ENCODE peak calls at places on chromosomes 1 and 21, in six cellular contexts. S, Q, A, W, N and Y are unnamed samples.

GRCh38 chr1:46719689-46720088 is 775 bp upstream of the EFCAB14 start:
- DNase-seq in S (no peak), Q (no peak), A (no peak), W (peak; percentile 81), N (peak; percentile 24), Y (peak; percentile 26)

GRCh38 chr1:90405726-90406125 is 311.4 kb downstream of the BARHL2 start:
- DNase-seq in S (no peak), Q (no peak), A (no peak), W (no peak), N (no peak), Y (no peak)

GRCh38 chr1:39735731-39736130 is 3.0 kb upstream of the PPIE start:
- DNase-seq in S (no peak), Q (no peak), A (no peak), W (no peak), N (no peak), Y (no peak)

GRCh38 chr1:218460367-218460766 is 115.2 kb downstream of the TGFB2 start:
- DNase-seq in S (no peak), Q (peak; percentile 61), A (no peak), W (no peak), N (no peak), Y (no peak)

GRCh38 chr1:7469255-7469938 is 301.7 kb upstream of the VAMP3 start:
- DNase-seq in S (no peak), Q (no peak), A (no peak), W (no peak), N (no peak), Y (no peak)

GRCh38 chr1:109299087-109299983 is 7.5 kb downstream of the MYBPHL start:
- DNase-seq in S (no peak), Q (peak; percentile 97), A (no peak), W (no peak), N (no peak), Y (peak; percentile 30)

GRCh38 chr1:61781151-61781550 is 38.9 kb downstream of the PATJ start:
- DNase-seq in S (peak; percentile 6), Q (no peak), A (no peak), W (no peak), N (no peak), Y (no peak)

GRCh38 chr1:54567961-54568360 is 19.9 kb downstream of the ACOT11 start:
- DNase-seq in S (peak; percentile 79), Q (peak; percentile 20), A (no peak), W (no peak), N (no peak), Y (no peak)

GRCh38 chr1:243325305-243325890 is 69.6 kb downstream of the SDCCAG8 start:
- DNase-seq in S (peak; percentile 68), Q (peak; percentile 82), A (peak; percentile 38), W (no peak), N (no peak), Y (peak; percentile 22)

GRCh38 chr1:114015075-114015474 is 35.8 kb downstream of the OLFML3 start:
- DNase-seq in S (no peak), Q (no peak), A (peak; percentile 45), W (no peak), N (no peak), Y (no peak)

GRCh38 chr1:209775634-209776033 is 8.7 kb downstream of the C1orf74 start:
- DNase-seq in S (no peak), Q (no peak), A (no peak), W (no peak), N (no peak), Y (no peak)

GRCh38 chr1:23079025-23079424 is 59.8 kb downstream of the KDM1A start:
- DNase-seq in S (no peak), Q (no peak), A (no peak), W (no peak), N (no peak), Y (peak; percentile 48)

GRCh38 chr1:56557746-56558145 is 21.6 kb downstream of the PLPP3 start:
- DNase-seq in S (peak; percentile 2), Q (no peak), A (no peak), W (no peak), N (no peak), Y (no peak)

GRCh38 chr1:163813251-163813650 is 491.5 kb downstream of the NUF2 start:
- DNase-seq in S (no peak), Q (no peak), A (no peak), W (no peak), N (no peak), Y (no peak)

DNA sequence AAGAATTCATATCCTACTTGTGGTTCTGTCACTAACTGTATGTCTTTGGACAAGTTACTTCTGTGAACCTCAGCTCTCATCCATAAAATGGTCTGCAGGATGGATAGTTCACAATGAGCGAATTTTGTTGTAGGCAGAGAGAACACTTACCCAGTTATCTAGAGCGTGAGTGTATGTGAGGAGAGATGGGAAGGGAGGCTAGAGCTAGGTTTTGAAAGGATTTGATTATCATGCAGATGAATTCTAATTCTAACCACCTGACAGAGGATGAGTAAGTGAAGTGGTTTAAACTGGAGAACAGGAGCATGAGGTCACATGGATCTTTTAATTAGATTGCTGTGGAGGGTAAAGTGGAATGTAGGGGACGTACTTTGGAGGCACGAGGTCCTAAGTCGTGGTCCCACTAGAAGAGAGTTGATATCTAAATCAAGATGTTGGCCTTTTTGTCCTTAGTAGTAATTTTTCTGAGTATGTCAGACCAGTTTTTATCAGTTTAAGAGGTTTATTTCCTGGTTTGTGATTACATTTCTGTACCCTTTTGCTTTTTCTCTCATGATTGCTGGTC is 5.0 kb downstream of the SUCO start:
- DNase-seq in S (no peak), Q (no peak), A (no peak), W (no peak), N (no peak), Y (no peak)
- TF ChIP-seq CTCF in S (no peak), Q (no peak), A (no peak), W (no peak), N (no peak), Y (no peak)

GRCh38 chr1:233636503-233636877 is 22.6 kb downstream of the KCNK1 start:
- DNase-seq in S (no peak), Q (no peak), A (no peak), W (no peak), N (no peak), Y (no peak)

GRCh38 chr1:233638513-233638912 is 24.6 kb downstream of the KCNK1 start:
- DNase-seq in S (no peak), Q (no peak), A (no peak), W (no peak), N (no peak), Y (no peak)

GRCh38 chr1:233639611-233640010 is 25.7 kb downstream of the KCNK1 start:
- DNase-seq in S (no peak), Q (peak; percentile 9), A (no peak), W (no peak), N (no peak), Y (no peak)

GRCh38 chr1:233632436-233632835 is 18.5 kb downstream of the KCNK1 start:
- DNase-seq in S (no peak), Q (no peak), A (no peak), W (no peak), N (no peak), Y (no peak)

DNA sequence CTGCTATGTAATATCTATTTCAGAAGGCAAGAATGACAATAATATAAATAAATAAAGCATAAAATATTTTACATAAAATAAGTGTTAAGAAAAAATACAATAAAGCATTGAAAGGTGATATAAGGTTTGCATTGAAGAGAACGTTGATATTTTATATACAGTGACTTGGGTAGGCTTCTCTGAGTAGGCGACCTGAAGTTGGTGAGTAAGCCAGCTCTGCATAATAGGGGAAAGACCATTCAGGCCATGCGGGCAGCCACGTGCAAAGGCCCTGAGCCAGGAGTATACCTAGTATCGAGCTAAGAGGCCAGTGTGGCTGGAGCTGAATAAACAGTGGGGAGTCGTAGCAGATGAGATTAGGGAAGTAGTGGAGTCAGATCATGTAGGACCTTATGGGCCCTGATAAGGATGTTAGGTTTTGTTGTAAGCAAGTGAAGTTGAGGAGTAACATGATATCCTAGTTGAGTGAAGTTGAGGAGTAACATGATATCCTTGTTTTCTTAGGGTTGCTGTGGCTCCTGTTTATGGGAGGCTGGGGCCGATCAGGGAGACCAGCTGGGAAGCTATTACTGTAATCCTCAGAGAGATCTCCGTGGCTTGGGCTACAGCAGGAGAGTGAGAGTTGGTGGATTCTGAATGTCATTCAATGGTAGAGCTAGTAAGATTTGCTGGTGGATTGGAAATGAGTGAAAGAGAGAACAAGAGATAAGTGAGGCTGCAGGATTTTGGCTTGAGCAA is 22.0 kb downstream of the KCNK1 start:
- DNase-seq in S (no peak), Q (peak; percentile 62), A (peak; percentile 40), W (peak; percentile 81), N (no peak), Y (no peak)
- TF ChIP-seq POLR2A in S (no peak), Q (no peak), A (no peak), W (no peak), N (no peak), Y (no peak)

GRCh38 chr1:152112101-152112884 is 3.0 kb downstream of the TCHH start:
- DNase-seq in S (no peak), Q (peak; percentile 7), A (no peak), W (no peak), N (no peak), Y (no peak)
- H3K4me3 ChIP-seq in S (no peak overlapping the region), Q (no peak overlapping the region), A (no peak overlapping the region), W (peak overlapping the region; percentile 64), N (no peak overlapping the region), Y (peak overlapping the region; percentile 12)

DNA sequence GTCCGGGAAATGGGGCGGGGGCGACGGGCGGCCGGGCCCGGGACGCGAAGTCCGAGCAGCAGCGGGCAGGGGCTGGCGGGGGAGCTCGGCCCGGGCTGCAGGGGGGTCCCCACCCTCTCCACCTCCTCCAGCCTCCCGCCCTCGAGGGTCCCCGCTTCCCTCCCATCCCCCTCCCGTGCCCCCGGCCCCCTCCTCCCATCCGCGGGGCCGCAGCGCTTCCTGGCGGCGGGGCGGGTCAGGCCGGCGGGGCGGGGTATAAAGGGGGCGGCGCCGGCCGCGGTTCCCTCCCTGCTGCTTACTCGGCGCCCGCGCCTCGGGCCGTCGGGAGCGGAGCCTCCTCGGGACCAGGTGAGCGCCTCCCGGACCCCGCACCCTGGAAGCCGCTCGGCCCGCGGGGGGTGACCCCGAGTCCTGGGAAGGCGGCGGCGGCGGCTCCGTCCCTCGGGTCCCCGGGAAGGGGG is at the start of gene COL6A2:
- DNase-seq in S (no peak), Q (peak; percentile 71), A (no peak), W (peak; percentile 45), N (peak; percentile 28), Y (peak; percentile 25)
- TF ChIP-seq CTCF in S (no peak), Q (peak; percentile 42), A (peak; percentile 10), W (no peak), N (no peak), Y (no peak)

DNA sequence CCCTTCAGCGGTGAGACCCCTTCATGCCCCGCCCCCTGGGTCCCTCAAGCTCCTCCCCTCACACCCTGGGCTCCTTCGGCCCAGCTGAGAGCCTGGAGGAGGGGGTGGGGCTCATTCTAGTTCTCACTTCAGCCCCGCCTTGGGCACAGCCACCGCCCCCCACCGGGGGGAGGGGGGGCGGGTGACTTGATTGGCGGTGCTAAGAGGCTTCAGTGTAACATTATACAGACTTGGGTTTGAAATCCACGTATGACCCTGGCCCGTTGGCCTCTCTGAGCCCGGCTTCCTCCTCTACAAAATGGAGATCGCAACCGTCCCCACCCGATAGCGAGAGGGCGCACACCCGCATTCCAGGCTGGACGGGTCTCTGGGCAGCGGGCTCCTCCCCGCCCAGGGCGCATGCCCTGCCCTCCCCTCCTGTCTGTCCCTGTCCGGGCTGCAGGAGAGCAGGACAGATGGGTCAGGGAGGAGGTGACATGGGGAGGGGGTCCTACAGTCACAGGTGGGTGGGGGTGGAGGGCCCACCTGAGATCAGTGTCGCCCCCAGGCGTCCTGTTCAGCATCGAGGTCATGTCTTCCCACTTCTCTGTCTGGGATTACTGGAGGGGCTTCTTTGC is 5.1 kb downstream of the CLCNKB start:
- DNase-seq in S (peak; percentile 30), Q (no peak), A (no peak), W (peak; percentile 50), N (peak; percentile 52), Y (peak; percentile 41)
- TF ChIP-seq POLR2A in S (no peak), Q (no peak), A (no peak), W (no peak), N (no peak), Y (no peak)

GRCh38 chr1:204376919-204377799 is 17.4 kb upstream of the PLEKHA6 start:
- DNase-seq in S (no peak), Q (no peak), A (peak; percentile 33), W (peak; percentile 91), N (peak; percentile 92), Y (no peak)
- H3K4me3 ChIP-seq in S (no peak overlapping the region), Q (no peak overlapping the region), A (peak overlapping the region; percentile 62), W (peak overlapping the region; percentile 70), N (peak overlapping the region; percentile 20), Y (peak overlapping the region; percentile 42)